ENCODE peak calls at places on chromosomes 13 and 19, in eight cellular contexts. G, F, H, O, D, K, U and Y are unnamed samples. For H3K4me1, the result is how much of the 10 kb centered on the place peaks cover.

GRCh38 chr13:30266751-30267150 is 40.6 kb downstream of the KATNAL1 start:
- DNase-seq in G (no peak), D (no peak), F (no peak), H (no peak), K (no peak), O (no peak), U (no peak), Y (no peak)

GRCh38 chr13:100019780-100020356 is 38.3 kb downstream of the ZIC2 start:
- DNase-seq in G (no peak), H (no peak), K (no peak), F (no peak), D (no peak), U (peak), O (no peak), Y (no peak)

GRCh38 chr13:67197704-67198103 is 32.4 kb downstream of the PCDH9 start:
- DNase-seq in H (no peak), D (no peak), K (no peak), G (no peak), O (no peak), F (no peak), U (no peak), Y (no peak)

GRCh38 chr13:113490496-113491417 is at the start of gene DCUN1D2:
- DNase-seq in K (peak), G (peak), H (peak), O (peak), F (peak), U (peak), D (peak), Y (peak)

GRCh38 chr19:5099822-5100221 is 130.9 kb downstream of the KDM4B start:
- DNase-seq in H (no peak), D (no peak), G (no peak), O (no peak), F (no peak), U (no peak), K (no peak), Y (no peak)

GRCh38 chr19:53977429-53977990 is 13.9 kb upstream of the CACNG6 start:
- DNase-seq in G (peak), F (peak), H (peak), O (peak), U (peak), D (peak), K (peak), Y (peak)

GRCh38 chr13:39038569-39038898 is 278 bp downstream of the NHLRC3 start:
- DNase-seq in G (no peak), H (no peak), U (no peak), K (no peak), O (no peak), D (no peak), F (peak), Y (peak)

GRCh38 chr13:105428816-105429215 is 1106.6 kb downstream of the EFNB2 start:
- DNase-seq in U (no peak), H (no peak), F (no peak), O (no peak), K (no peak), D (no peak), G (no peak), Y (no peak)

GRCh38 chr19:37969695-37970094 is 62.7 kb downstream of the SIPA1L3 start:
- DNase-seq in K (no peak), D (no peak), G (no peak), F (no peak), O (no peak), U (no peak), H (no peak), Y (no peak)

GRCh38 chr19:36973021-36973843 is 57.1 kb downstream of the ZNF568 start:
- DNase-seq in U (no peak), G (peak), H (peak), D (peak), K (no peak), F (peak), O (peak), Y (peak)

GRCh38 chr13:41505209-41505835 is 48.0 kb downstream of the RGCC start:
- DNase-seq in F (peak), D (no peak), O (no peak), U (no peak), K (no peak), G (no peak), H (no peak), Y (no peak)

GRCh38 chr13:29704648-29705047 is 109.2 kb upstream of the SLC7A1 start:
- DNase-seq in O (peak), G (no peak), U (no peak), F (peak), D (no peak), K (no peak), H (no peak), Y (no peak)

GRCh38 chr13:21076265-21076653 is 14.9 kb upstream of the LATS2 start:
- DNase-seq in F (no peak), D (no peak), H (no peak), U (peak), K (no peak), O (no peak), G (no peak), Y (no peak)

GRCh38 chr13:20550799-20551198 is 16.2 kb upstream of the IFT88 start:
- DNase-seq in G (no peak), F (no peak), K (no peak), U (no peak), H (no peak), D (no peak), O (no peak), Y (no peak)

GRCh38 chr13:50277127-50277526 is 261.9 kb downstream of the KCNRG start:
- DNase-seq in U (no peak), F (no peak), D (no peak), H (no peak), O (no peak), G (no peak), K (no peak), Y (no peak)

GRCh38 chr19:42553292-42554045 is 25.2 kb upstream of the CEACAM1 start:
- DNase-seq in D (no peak), U (no peak), H (no peak), G (peak), O (peak), F (peak), K (no peak), Y (no peak)

GRCh38 chr13:72561791-72562190 is 165.6 kb downstream of the MZT1 start:
- DNase-seq in H (no peak), G (no peak), U (no peak), K (no peak), F (no peak), D (no peak), O (no peak), Y (no peak)

GRCh38 chr19:5058456-5059190 is 89.7 kb downstream of the KDM4B start:
- DNase-seq in O (no peak), U (no peak), F (peak), K (no peak), G (no peak), H (no peak), D (no peak), Y (no peak)

GRCh38 chr19:48341006-48341405 is 15.7 kb downstream of the EMP3 start:
- DNase-seq in U (no peak), O (no peak), G (no peak), D (no peak), F (peak), K (no peak), H (no peak), Y (no peak)

GRCh38 chr13:41563501-41564001 is 106.2 kb downstream of the RGCC start:
- DNase-seq in G (no peak), U (no peak), D (no peak), H (no peak), K (no peak), F (peak), O (no peak), Y (no peak)

GRCh38 chr13:95360052-95360451 is 58.8 kb upstream of the ABCC4 start:
- DNase-seq in K (no peak), F (no peak), H (no peak), G (no peak), U (no peak), O (no peak), D (no peak), Y (no peak)

GRCh38 chr19:40745402-40745780 is 4.9 kb downstream of the ACTMAP start:
- DNase-seq in K (no peak), F (peak), G (no peak), H (no peak), U (no peak), D (no peak), O (no peak), Y (no peak)

GRCh38 chr19:43754312-43754561 is 525 bp downstream of the SMG9 start:
- DNase-seq in H (no peak), U (no peak), O (no peak), G (no peak), D (no peak), F (no peak), K (no peak), Y (no peak)

GRCh38 chr19:49436381-49437017 is 4.8 kb downstream of the SLC17A7 start:
- DNase-seq in O (no peak), G (no peak), U (peak), D (no peak), H (no peak), F (peak), K (no peak), Y (peak)

GRCh38 chr19:17205237-17206140 is 9.7 kb upstream of the USE1 start:
- DNase-seq in H (peak), O (peak), K (no peak), G (no peak), U (peak), D (peak), F (peak), Y (no peak)
- H3K4me1 ChIP-seq in H (under half), O (under half), K (under half), G (under half), U (under half), D (under half), F (under half), Y (under half)

GRCh38 chr19:3183721-3184641 is 1.7 kb upstream of the NCLN start:
- DNase-seq in H (no peak), F (no peak), U (no peak), G (no peak), D (no peak), O (no peak), K (no peak), Y (no peak)
- H3K4me1 ChIP-seq in H (half or more), F (under half), U (under half), G (under half), D (under half), O (under half), K (under half), Y (half or more)

GRCh38 chr19:18798384-18799352 is 7.6 kb upstream of the COMP start:
- DNase-seq in U (no peak), F (no peak), O (no peak), G (no peak), H (no peak), D (no peak), K (no peak), Y (no peak)

GRCh38 chr19:18799389-18799970 is 8.4 kb upstream of the COMP start:
- DNase-seq in K (no peak), G (no peak), D (no peak), H (no peak), O (no peak), U (no peak), F (no peak), Y (no peak)

GRCh38 chr19:18802354-18802753 is 11.2 kb upstream of the COMP start:
- DNase-seq in H (no peak), D (no peak), K (no peak), O (no peak), U (peak), F (no peak), G (no peak), Y (no peak)

GRCh38 chr19:18800636-18801035 is 9.5 kb upstream of the COMP start:
- DNase-seq in O (no peak), G (no peak), U (no peak), H (no peak), K (no peak), F (no peak), D (no peak), Y (no peak)

GRCh38 chr19:18800079-18800478 is 9.0 kb upstream of the COMP start:
- DNase-seq in H (no peak), O (no peak), F (no peak), U (no peak), G (no peak), K (no peak), D (no peak), Y (no peak)
- H3K4me1 ChIP-seq in H (under half), O (under half), F (under half), U (under half), G (under half), K (under half), D (under half), Y (under half)

GRCh38 chr19:13277104-13277809 is 127.0 kb downstream of the IER2 start:
- DNase-seq in D (peak), O (peak), K (peak), F (peak), U (peak), H (peak), G (no peak), Y (peak)
- H3K4me1 ChIP-seq in D (under half), O (under half), K (under half), F (under half), U (under half), H (under half), G (under half), Y (under half)

GRCh38 chr19:10766681-10767201 is 48.9 kb downstream of the DNM2 start:
- DNase-seq in O (peak), F (peak), H (no peak), G (no peak), U (no peak), K (no peak), D (no peak), Y (no peak)
- H3K4me1 ChIP-seq in O (half or more), F (under half), H (half or more), G (under half), U (under half), K (under half), D (under half), Y (under half)

GRCh38 chr19:23403581-23404324 is 8.5 kb upstream of the ZNF91 start:
- DNase-seq in F (no peak), H (no peak), G (no peak), O (no peak), K (no peak), U (no peak), D (peak), Y (no peak)

GRCh38 chr19:23406716-23407115 is 11.4 kb upstream of the ZNF91 start:
- DNase-seq in H (no peak), U (no peak), F (no peak), K (no peak), D (no peak), G (no peak), O (no peak), Y (no peak)

GRCh38 chr19:23403024-23403423 is 7.8 kb upstream of the ZNF91 start:
- DNase-seq in K (no peak), F (no peak), O (no peak), H (no peak), D (no peak), U (no peak), G (no peak), Y (no peak)

GRCh38 chr19:23402388-23402787 is 7.1 kb upstream of the ZNF91 start:
- DNase-seq in U (no peak), G (no peak), H (no peak), D (no peak), F (no peak), K (no peak), O (no peak), Y (no peak)

DNA sequence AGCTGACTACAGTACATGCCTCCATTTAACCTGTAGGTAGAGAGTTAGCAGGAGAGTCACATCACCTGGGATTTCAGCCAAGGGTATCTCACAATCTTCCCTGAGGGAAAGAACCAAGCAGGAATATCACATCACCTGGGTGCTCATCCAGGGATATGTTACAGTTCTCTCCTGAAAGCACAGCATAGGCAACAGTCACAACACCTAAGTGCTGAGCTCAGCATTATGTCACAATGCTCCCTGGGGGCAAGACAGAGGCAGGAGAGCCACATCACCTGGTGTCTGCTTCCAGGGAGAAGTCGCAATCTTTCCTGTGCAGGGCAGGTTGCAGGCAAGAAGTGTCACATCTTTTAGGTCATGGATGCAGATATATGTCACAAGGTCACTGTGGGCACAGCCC is 9.4 kb upstream of the ZNF91 start:
- DNase-seq in D (no peak), O (no peak), K (no peak), H (no peak), G (no peak), F (no peak), U (no peak), Y (no peak)
- H3K4me1 ChIP-seq in D (under half), O (under half), K (under half), H (under half), G (under half), F (under half), U (under half), Y (under half)

GRCh38 chr19:10898633-10899032 is 27.3 kb downstream of the CARM1 start:
- DNase-seq in O (no peak), H (no peak), K (no peak), G (no peak), D (peak), F (no peak), U (no peak), Y (no peak)

GRCh38 chr19:10896851-10897526 is 25.6 kb downstream of the CARM1 start:
- DNase-seq in D (no peak), H (no peak), U (no peak), O (no peak), K (no peak), F (no peak), G (no peak), Y (no peak)

GRCh38 chr19:10895363-10895762 is 24.0 kb downstream of the CARM1 start:
- DNase-seq in F (no peak), D (no peak), H (no peak), U (no peak), G (no peak), O (no peak), K (no peak), Y (no peak)

GRCh38 chr19:10895920-10896319 is 24.6 kb downstream of the CARM1 start:
- DNase-seq in K (no peak), D (no peak), U (no peak), F (no peak), O (no peak), G (no peak), H (no peak), Y (no peak)

DNA sequence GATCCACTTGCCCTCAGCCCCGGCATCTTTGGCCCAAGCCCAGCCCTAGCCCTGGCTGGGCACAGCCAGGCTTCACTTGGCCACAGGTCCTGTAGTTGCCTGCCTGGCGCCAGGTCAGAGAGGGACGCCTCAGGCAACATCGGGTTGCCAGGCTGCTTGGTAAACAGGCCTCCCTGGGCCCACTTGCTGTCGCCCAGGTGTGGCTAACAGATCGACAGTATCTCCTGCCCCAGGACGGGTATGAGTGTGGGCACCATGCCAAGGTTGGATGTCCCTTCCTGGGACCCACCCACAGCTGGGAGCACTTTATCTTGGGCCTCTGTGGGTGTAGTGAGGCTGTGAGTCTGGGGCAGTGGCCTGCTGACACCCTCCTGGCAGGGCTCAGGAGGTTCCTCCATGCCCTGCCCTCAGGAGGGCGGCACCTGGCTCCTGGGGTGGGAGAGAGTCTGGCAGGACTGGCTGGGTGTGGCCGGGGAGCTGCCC is 27.9 kb downstream of the CARM1 start:
- DNase-seq in G (no peak), K (no peak), D (peak), O (peak), F (no peak), H (no peak), U (no peak), Y (no peak)
- H3K4me1 ChIP-seq in G (under half), K (under half), D (under half), O (half or more), F (under half), H (under half), U (under half), Y (under half)

GRCh38 chr19:7701049-7701653 is 780 bp downstream of the FCER2 start:
- DNase-seq in G (no peak), D (no peak), O (no peak), U (no peak), H (no peak), K (no peak), F (no peak), Y (no peak)
- H3K4me1 ChIP-seq in G (under half), D (under half), O (under half), U (under half), H (under half), K (under half), F (under half), Y (under half)